ENCODE peak calls at places on chromosomes 6 and 20, in eight cellular contexts. One of them, this sample, is unnamed.

GRCh38 chr6:74057326-74057725 is 361.3 kb downstream of the CD109 start:
- DNase-seq in WTC11: no peak
- DNase-seq in heart left ventricle: no peak
- DNase-seq in CD4-positive, alpha-beta T cell: no peak
- DNase-seq in fibroblast of lung: peak; percentile 41
- DNase-seq in body of pancreas: no peak
- DNase-seq in heart right ventricle: no peak
- DNase-seq in GM10248: no peak
- DNase-seq in this sample: no peak

GRCh38 chr20:38369387-38369786 is 23.1 kb downstream of the LBP start:
- DNase-seq in WTC11: no peak
- DNase-seq in heart left ventricle: no peak
- DNase-seq in CD4-positive, alpha-beta T cell: no peak
- DNase-seq in fibroblast of lung: no peak
- DNase-seq in body of pancreas: no peak
- DNase-seq in heart right ventricle: no peak
- DNase-seq in GM10248: peak; percentile 31
- DNase-seq in this sample: no peak

GRCh38 chr6:91476000-91476399 is 889.1 kb upstream of the MAP3K7 start:
- DNase-seq in WTC11: no peak
- DNase-seq in heart left ventricle: no peak
- DNase-seq in CD4-positive, alpha-beta T cell: no peak
- DNase-seq in fibroblast of lung: peak; percentile 89
- DNase-seq in body of pancreas: peak; percentile 13
- DNase-seq in heart right ventricle: no peak
- DNase-seq in GM10248: peak; percentile 8
- DNase-seq in this sample: no peak

GRCh38 chr6:157728183-157728881 is 94.7 kb upstream of the SNX9 start:
- DNase-seq in WTC11: no peak
- DNase-seq in heart left ventricle: no peak
- DNase-seq in CD4-positive, alpha-beta T cell: no peak
- DNase-seq in fibroblast of lung: no peak
- DNase-seq in body of pancreas: no peak
- DNase-seq in heart right ventricle: no peak
- DNase-seq in GM10248: no peak
- DNase-seq in this sample: no peak

GRCh38 chr20:38043512-38044300 is 10.2 kb downstream of the RPRD1B start:
- DNase-seq in WTC11: no peak
- DNase-seq in heart left ventricle: no peak
- DNase-seq in CD4-positive, alpha-beta T cell: no peak
- DNase-seq in fibroblast of lung: peak; percentile 85
- DNase-seq in body of pancreas: no peak
- DNase-seq in heart right ventricle: no peak
- DNase-seq in GM10248: no peak
- DNase-seq in this sample: no peak

GRCh38 chr6:53795702-53796450 is 1.1 kb downstream of the LRRC1 start:
- DNase-seq in WTC11: peak; percentile 50
- DNase-seq in heart left ventricle: peak; percentile 76
- DNase-seq in CD4-positive, alpha-beta T cell: peak; percentile 40
- DNase-seq in fibroblast of lung: no peak
- DNase-seq in body of pancreas: peak; percentile 51
- DNase-seq in heart right ventricle: peak; percentile 22
- DNase-seq in GM10248: no peak
- DNase-seq in this sample: peak; percentile 46

GRCh38 chr6:153616506-153616905 is 422.5 kb upstream of the OPRM1 start:
- DNase-seq in WTC11: peak; percentile 31
- DNase-seq in heart left ventricle: no peak
- DNase-seq in CD4-positive, alpha-beta T cell: no peak
- DNase-seq in fibroblast of lung: no peak
- DNase-seq in body of pancreas: no peak
- DNase-seq in heart right ventricle: no peak
- DNase-seq in GM10248: no peak
- DNase-seq in this sample: no peak

GRCh38 chr6:118876201-118876600 is 17.8 kb upstream of the ASF1A start:
- DNase-seq in WTC11: no peak
- DNase-seq in heart left ventricle: no peak
- DNase-seq in CD4-positive, alpha-beta T cell: no peak
- DNase-seq in fibroblast of lung: no peak
- DNase-seq in body of pancreas: no peak
- DNase-seq in heart right ventricle: no peak
- DNase-seq in GM10248: no peak
- DNase-seq in this sample: no peak

GRCh38 chr6:122752990-122753687 is 26.4 kb upstream of the FABP7 start:
- DNase-seq in WTC11: no peak
- DNase-seq in heart left ventricle: no peak
- DNase-seq in CD4-positive, alpha-beta T cell: no peak
- DNase-seq in fibroblast of lung: no peak
- DNase-seq in body of pancreas: no peak
- DNase-seq in heart right ventricle: no peak
- DNase-seq in GM10248: no peak
- DNase-seq in this sample: no peak

GRCh38 chr6:109222848-109223247 is 127.5 kb downstream of the CEP57L1 start:
- DNase-seq in WTC11: no peak
- DNase-seq in heart left ventricle: no peak
- DNase-seq in CD4-positive, alpha-beta T cell: no peak
- DNase-seq in fibroblast of lung: no peak
- DNase-seq in body of pancreas: no peak
- DNase-seq in heart right ventricle: no peak
- DNase-seq in GM10248: no peak
- DNase-seq in this sample: no peak

GRCh38 chr20:63491635-63492230 is 7.2 kb downstream of the EEF1A2 start:
- DNase-seq in WTC11: no peak
- DNase-seq in heart left ventricle: no peak
- DNase-seq in CD4-positive, alpha-beta T cell: no peak
- DNase-seq in fibroblast of lung: no peak
- DNase-seq in body of pancreas: no peak
- DNase-seq in heart right ventricle: no peak
- DNase-seq in GM10248: no peak
- DNase-seq in this sample: no peak

GRCh38 chr6:23656257-23656731 is 469.7 kb upstream of the NRSN1 start:
- DNase-seq in WTC11: no peak
- DNase-seq in heart left ventricle: no peak
- DNase-seq in CD4-positive, alpha-beta T cell: no peak
- DNase-seq in fibroblast of lung: no peak
- DNase-seq in body of pancreas: no peak
- DNase-seq in heart right ventricle: no peak
- DNase-seq in GM10248: no peak
- DNase-seq in this sample: no peak

GRCh38 chr6:23661549-23661948 is 464.5 kb upstream of the NRSN1 start:
- DNase-seq in WTC11: no peak
- DNase-seq in heart left ventricle: no peak
- DNase-seq in CD4-positive, alpha-beta T cell: no peak
- DNase-seq in fibroblast of lung: no peak
- DNase-seq in body of pancreas: no peak
- DNase-seq in heart right ventricle: no peak
- DNase-seq in GM10248: no peak
- DNase-seq in this sample: no peak

GRCh38 chr6:23656826-23657225 is 469.2 kb upstream of the NRSN1 start:
- DNase-seq in WTC11: no peak
- DNase-seq in heart left ventricle: no peak
- DNase-seq in CD4-positive, alpha-beta T cell: no peak
- DNase-seq in fibroblast of lung: no peak
- DNase-seq in body of pancreas: no peak
- DNase-seq in heart right ventricle: no peak
- DNase-seq in GM10248: no peak
- DNase-seq in this sample: no peak

GRCh38 chr6:23655502-23655901 is 470.5 kb upstream of the NRSN1 start:
- DNase-seq in WTC11: no peak
- DNase-seq in heart left ventricle: no peak
- DNase-seq in CD4-positive, alpha-beta T cell: no peak
- DNase-seq in fibroblast of lung: no peak
- DNase-seq in body of pancreas: no peak
- DNase-seq in heart right ventricle: no peak
- DNase-seq in GM10248: no peak
- DNase-seq in this sample: no peak

GRCh38 chr6:23659125-23659524 is 466.9 kb upstream of the NRSN1 start:
- DNase-seq in WTC11: peak; percentile 48
- DNase-seq in heart left ventricle: no peak
- DNase-seq in CD4-positive, alpha-beta T cell: no peak
- DNase-seq in fibroblast of lung: peak; percentile 39
- DNase-seq in body of pancreas: no peak
- DNase-seq in heart right ventricle: no peak
- DNase-seq in GM10248: no peak
- DNase-seq in this sample: no peak
- TF ChIP-seq CTCF in WTC11: peak; percentile 45
- TF ChIP-seq CTCF in heart left ventricle: peak; percentile 15
- TF ChIP-seq CTCF in CD4-positive, alpha-beta T cell: no peak
- TF ChIP-seq CTCF in fibroblast of lung: no peak
- TF ChIP-seq CTCF in body of pancreas: no peak
- TF ChIP-seq CTCF in heart right ventricle: peak; percentile 40
- TF ChIP-seq CTCF in GM10248: no peak
- TF ChIP-seq CTCF in this sample: no peak

DNA sequence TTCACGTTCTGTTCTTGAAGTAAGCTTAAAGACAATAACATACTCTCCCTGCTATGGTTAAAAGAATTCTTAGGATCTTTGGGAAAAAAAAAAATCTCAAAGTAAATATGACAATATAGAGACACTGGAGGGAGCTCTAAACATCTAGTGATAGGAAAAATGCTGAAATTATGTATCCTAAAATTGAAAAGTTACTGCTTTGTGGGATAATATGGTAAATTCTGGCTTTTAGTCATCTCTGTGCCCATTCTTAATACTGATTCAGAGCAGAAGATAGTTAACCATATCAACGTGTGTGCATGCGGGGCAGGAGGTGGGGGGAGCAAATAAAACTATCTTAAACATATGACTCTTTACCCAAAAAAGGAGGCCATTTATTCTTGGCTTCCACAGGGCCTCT is 165.4 kb downstream of the GMPR start:
- DNase-seq in WTC11: no peak
- DNase-seq in heart left ventricle: no peak
- DNase-seq in CD4-positive, alpha-beta T cell: no peak
- DNase-seq in fibroblast of lung: peak; percentile 42
- DNase-seq in body of pancreas: no peak
- DNase-seq in heart right ventricle: no peak
- DNase-seq in GM10248: no peak
- DNase-seq in this sample: no peak
- TF ChIP-seq CTCF in WTC11: no peak
- TF ChIP-seq CTCF in heart left ventricle: no peak
- TF ChIP-seq CTCF in CD4-positive, alpha-beta T cell: no peak
- TF ChIP-seq CTCF in fibroblast of lung: no peak
- TF ChIP-seq CTCF in body of pancreas: no peak
- TF ChIP-seq CTCF in heart right ventricle: peak; percentile 14
- TF ChIP-seq CTCF in GM10248: no peak
- TF ChIP-seq CTCF in this sample: no peak

GRCh38 chr6:25794784-25795183 is 37.1 kb downstream of the SLC17A1 start:
- DNase-seq in WTC11: no peak
- DNase-seq in heart left ventricle: no peak
- DNase-seq in CD4-positive, alpha-beta T cell: no peak
- DNase-seq in fibroblast of lung: no peak
- DNase-seq in body of pancreas: no peak
- DNase-seq in heart right ventricle: no peak
- DNase-seq in GM10248: no peak
- DNase-seq in this sample: no peak

GRCh38 chr6:25789475-25789874 is 34.9 kb downstream of the SLC17A4 start:
- DNase-seq in WTC11: no peak
- DNase-seq in heart left ventricle: no peak
- DNase-seq in CD4-positive, alpha-beta T cell: no peak
- DNase-seq in fibroblast of lung: no peak
- DNase-seq in body of pancreas: no peak
- DNase-seq in heart right ventricle: no peak
- DNase-seq in GM10248: no peak
- DNase-seq in this sample: no peak

GRCh38 chr6:25792016-25792415 is 37.5 kb downstream of the SLC17A4 start:
- DNase-seq in WTC11: no peak
- DNase-seq in heart left ventricle: no peak
- DNase-seq in CD4-positive, alpha-beta T cell: no peak
- DNase-seq in fibroblast of lung: no peak
- DNase-seq in body of pancreas: no peak
- DNase-seq in heart right ventricle: no peak
- DNase-seq in GM10248: no peak
- DNase-seq in this sample: no peak

GRCh38 chr6:25788305-25788922 is 33.9 kb downstream of the SLC17A4 start:
- DNase-seq in WTC11: peak; percentile 78
- DNase-seq in heart left ventricle: no peak
- DNase-seq in CD4-positive, alpha-beta T cell: no peak
- DNase-seq in fibroblast of lung: peak; percentile 51
- DNase-seq in body of pancreas: peak; percentile 70
- DNase-seq in heart right ventricle: peak; percentile 40
- DNase-seq in GM10248: peak; percentile 22
- DNase-seq in this sample: no peak

DNA sequence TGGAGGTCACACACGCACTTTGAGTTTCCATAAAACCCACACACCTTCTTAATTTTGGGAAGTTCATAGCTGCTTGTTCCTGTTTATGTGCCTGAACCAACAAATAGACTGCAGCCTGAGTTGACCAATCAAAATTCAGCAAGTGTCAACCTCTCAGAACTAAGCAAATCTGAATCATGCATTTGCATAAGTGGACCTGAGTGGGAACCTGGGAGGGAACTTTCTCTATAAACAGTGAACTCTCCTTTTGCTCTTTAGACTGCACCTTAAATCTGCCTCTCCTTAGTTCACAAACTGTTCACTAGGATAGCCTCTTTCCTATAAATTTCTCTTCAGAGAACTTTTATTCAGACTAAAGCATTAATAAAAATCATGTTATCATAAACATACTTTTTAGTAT is 37.9 kb downstream of the SLC17A1 start:
- DNase-seq in WTC11: no peak
- DNase-seq in heart left ventricle: no peak
- DNase-seq in CD4-positive, alpha-beta T cell: no peak
- DNase-seq in fibroblast of lung: no peak
- DNase-seq in body of pancreas: no peak
- DNase-seq in heart right ventricle: no peak
- DNase-seq in GM10248: no peak
- DNase-seq in this sample: no peak
- TF ChIP-seq CTCF in WTC11: no peak
- TF ChIP-seq CTCF in heart left ventricle: no peak
- TF ChIP-seq CTCF in CD4-positive, alpha-beta T cell: no peak
- TF ChIP-seq CTCF in fibroblast of lung: no peak
- TF ChIP-seq CTCF in body of pancreas: no peak
- TF ChIP-seq CTCF in heart right ventricle: no peak
- TF ChIP-seq CTCF in GM10248: no peak
- TF ChIP-seq CTCF in this sample: no peak

GRCh38 chr6:107488875-107489635 is 862 bp upstream of the SOBP start:
- DNase-seq in WTC11: peak; percentile 78
- DNase-seq in heart left ventricle: peak; percentile 81
- DNase-seq in CD4-positive, alpha-beta T cell: peak; percentile 34
- DNase-seq in fibroblast of lung: peak; percentile 37
- DNase-seq in body of pancreas: peak; percentile 16
- DNase-seq in heart right ventricle: peak; percentile 48
- DNase-seq in GM10248: peak; percentile 39
- DNase-seq in this sample: no peak

GRCh38 chr6:107491059-107491609 is 1.2 kb downstream of the SOBP start:
- DNase-seq in WTC11: peak; percentile 71
- DNase-seq in heart left ventricle: peak; percentile 90
- DNase-seq in CD4-positive, alpha-beta T cell: no peak
- DNase-seq in fibroblast of lung: peak; percentile 56
- DNase-seq in body of pancreas: peak; percentile 39
- DNase-seq in heart right ventricle: peak; percentile 78
- DNase-seq in GM10248: peak; percentile 27
- DNase-seq in this sample: no peak

GRCh38 chr6:107488174-107488874 is 1.6 kb upstream of the SOBP start:
- DNase-seq in WTC11: no peak
- DNase-seq in heart left ventricle: no peak
- DNase-seq in CD4-positive, alpha-beta T cell: no peak
- DNase-seq in fibroblast of lung: no peak
- DNase-seq in body of pancreas: no peak
- DNase-seq in heart right ventricle: no peak
- DNase-seq in GM10248: peak; percentile 15
- DNase-seq in this sample: no peak

GRCh38 chr6:107490568-107491058 is 696 bp downstream of the SOBP start:
- DNase-seq in WTC11: no peak
- DNase-seq in heart left ventricle: peak; percentile 61
- DNase-seq in CD4-positive, alpha-beta T cell: no peak
- DNase-seq in fibroblast of lung: no peak
- DNase-seq in body of pancreas: no peak
- DNase-seq in heart right ventricle: peak; percentile 15
- DNase-seq in GM10248: peak; percentile 20
- DNase-seq in this sample: no peak

GRCh38 chr6:107489636-107490567 is at the start of gene SOBP:
- DNase-seq in WTC11: peak; percentile 64
- DNase-seq in heart left ventricle: peak; percentile 85
- DNase-seq in CD4-positive, alpha-beta T cell: peak; percentile 43
- DNase-seq in fibroblast of lung: peak; percentile 53
- DNase-seq in body of pancreas: peak; percentile 26
- DNase-seq in heart right ventricle: peak; percentile 81
- DNase-seq in GM10248: peak; percentile 45
- DNase-seq in this sample: no peak
- TF ChIP-seq CTCF in WTC11: no peak
- TF ChIP-seq CTCF in heart left ventricle: peak; percentile 23
- TF ChIP-seq CTCF in CD4-positive, alpha-beta T cell: no peak
- TF ChIP-seq CTCF in fibroblast of lung: no peak
- TF ChIP-seq CTCF in body of pancreas: no peak
- TF ChIP-seq CTCF in heart right ventricle: no peak
- TF ChIP-seq CTCF in GM10248: no peak
- TF ChIP-seq CTCF in this sample: no peak

This sample was measured in CD14-positive monocyte.